ENCODE peak calls at places on chromosomes 13 and 19, in nine cellular contexts. G, O, Y, E, W, N, T, V and F are unnamed samples.

GRCh38 chr19:40274585-40275544 is 10.3 kb downstream of the AKT2 start:
- DNase-seq in G (no peak), O (no peak), Y (no peak), E (no peak), W (no peak), N (no peak), T (no peak), V (no peak), F (peak)

GRCh38 chr13:51666316-51666715 is 82.1 kb downstream of the WDFY2 start:
- DNase-seq in G (no peak), O (no peak), Y (no peak), E (peak), W (no peak), N (no peak), T (no peak), V (no peak), F (no peak)

GRCh38 chr13:25752957-25753540 is 298.8 kb downstream of the SHISA2 start:
- DNase-seq in G (no peak), O (no peak), Y (no peak), E (peak), W (peak), N (peak), T (no peak), V (peak), F (no peak)

GRCh38 chr19:2351591-2351990 is 8.5 kb upstream of the TMPRSS9 start:
- DNase-seq in G (no peak), O (no peak), Y (no peak), E (no peak), W (no peak), N (no peak), T (no peak), V (no peak), F (no peak)

GRCh38 chr13:76991432-76991795 is 467 bp upstream of the CLN5 start:
- DNase-seq in G (no peak), O (peak), Y (no peak), E (no peak), W (peak), N (peak), T (no peak), V (no peak), F (peak)

GRCh38 chr13:81872581-81872980 is 1531.7 kb upstream of the SPRY2 start:
- DNase-seq in G (no peak), O (peak), Y (no peak), E (no peak), W (no peak), N (no peak), T (peak), V (no peak), F (no peak)

GRCh38 chr13:43865892-43866291 is 13.6 kb downstream of the CCDC122 start:
- DNase-seq in G (no peak), O (no peak), Y (no peak), E (peak), W (peak), N (no peak), T (no peak), V (no peak), F (no peak)

GRCh38 chr13:101283782-101284181 is 132.5 kb downstream of the NALCN start:
- DNase-seq in G (no peak), O (no peak), Y (no peak), E (no peak), W (peak), N (no peak), T (no peak), V (no peak), F (no peak)

GRCh38 chr13:112143753-112144615 is 77.0 kb downstream of the SOX1 start:
- DNase-seq in G (no peak), O (no peak), Y (no peak), E (no peak), W (no peak), N (no peak), T (no peak), V (no peak), F (no peak)

GRCh38 chr19:23957660-23958281 is 43.1 kb downstream of the ZNF726 start:
- DNase-seq in G (no peak), O (no peak), Y (no peak), E (peak), W (peak), N (no peak), T (no peak), V (no peak), F (no peak)

GRCh38 chr13:31236211-31236786 is 36.5 kb downstream of the B3GLCT start:
- DNase-seq in G (no peak), O (peak), Y (no peak), E (peak), W (peak), N (no peak), T (peak), V (no peak), F (no peak)

GRCh38 chr13:104014803-104015645 is 948.8 kb upstream of the SLC10A2 start:
- DNase-seq in G (no peak), O (no peak), Y (no peak), E (peak), W (peak), N (no peak), T (no peak), V (no peak), F (no peak)

GRCh38 chr13:113887700-113888201 is 23.9 kb upstream of the GAS6 start:
- DNase-seq in G (no peak), O (no peak), Y (no peak), E (peak), W (no peak), N (no peak), T (no peak), V (no peak), F (no peak)

GRCh38 chr19:28482221-28482620 is 730.7 kb downstream of the UQCRFS1 start:
- DNase-seq in G (no peak), O (no peak), Y (no peak), E (no peak), W (peak), N (no peak), T (peak), V (no peak), F (no peak)

GRCh38 chr19:40376286-40376862 is 13.6 kb downstream of the HIPK4 start:
- DNase-seq in G (no peak), O (no peak), Y (no peak), E (no peak), W (no peak), N (no peak), T (no peak), V (no peak), F (no peak)

GRCh38 chr19:640606-641170 is 1.0 kb downstream of the FGF22 start:
- DNase-seq in G (no peak), O (no peak), Y (no peak), E (no peak), W (no peak), N (no peak), T (no peak), V (no peak), F (no peak)

GRCh38 chr19:16456652-16457194 is 15.0 kb downstream of the EPS15L1 start:
- DNase-seq in G (no peak), O (no peak), Y (no peak), E (no peak), W (peak), N (no peak), T (no peak), V (no peak), F (no peak)

GRCh38 chr19:16161848-16162247 is 11.5 kb downstream of the CIB3 start:
- DNase-seq in G (no peak), O (no peak), Y (no peak), E (peak), W (peak), N (no peak), T (no peak), V (no peak), F (no peak)

GRCh38 chr13:79593611-79594275 is 112.8 kb downstream of the NDFIP2 start:
- DNase-seq in G (no peak), O (no peak), Y (no peak), E (peak), W (peak), N (no peak), T (peak), V (no peak), F (no peak)

GRCh38 chr19:39919976-39920375 is 14.5 kb downstream of the FCGBP start:
- DNase-seq in G (no peak), O (no peak), Y (no peak), E (no peak), W (no peak), N (no peak), T (peak), V (no peak), F (no peak)

GRCh38 chr19:50418186-50419021 is at the start of gene SPIB:
- DNase-seq in G (no peak), O (peak), Y (no peak), E (no peak), W (no peak), N (no peak), T (no peak), V (no peak), F (no peak)

GRCh38 chr13:83943530-83944279 is 61.4 kb upstream of the SLITRK1 start:
- DNase-seq in G (no peak), O (peak), Y (no peak), E (peak), W (no peak), N (peak), T (peak), V (no peak), F (no peak)

GRCh38 chr19:33348301-33349010 is 25.1 kb upstream of the CEBPG start:
- DNase-seq in G (peak), O (no peak), Y (no peak), E (no peak), W (peak), N (no peak), T (no peak), V (no peak), F (no peak)

GRCh38 chr19:49014123-49014869 is 2.6 kb downstream of the LHB start:
- DNase-seq in G (no peak), O (no peak), Y (no peak), E (no peak), W (no peak), N (no peak), T (no peak), V (no peak), F (no peak)

GRCh38 chr13:67736646-67737420 is 506.7 kb upstream of the PCDH9 start:
- DNase-seq in G (no peak), O (peak), Y (no peak), E (peak), W (no peak), N (no peak), T (peak), V (no peak), F (no peak)

GRCh38 chr13:49587311-49587847 is 2.0 kb upstream of the RCBTB1 start:
- DNase-seq in G (no peak), O (no peak), Y (no peak), E (peak), W (peak), N (no peak), T (no peak), V (no peak), F (no peak)
- H3K27ac ChIP-seq in G (no peak), O (no peak), Y (no peak), E (no peak), W (peak), N (peak), T (no peak), V (no peak), F (no peak)

DNA sequence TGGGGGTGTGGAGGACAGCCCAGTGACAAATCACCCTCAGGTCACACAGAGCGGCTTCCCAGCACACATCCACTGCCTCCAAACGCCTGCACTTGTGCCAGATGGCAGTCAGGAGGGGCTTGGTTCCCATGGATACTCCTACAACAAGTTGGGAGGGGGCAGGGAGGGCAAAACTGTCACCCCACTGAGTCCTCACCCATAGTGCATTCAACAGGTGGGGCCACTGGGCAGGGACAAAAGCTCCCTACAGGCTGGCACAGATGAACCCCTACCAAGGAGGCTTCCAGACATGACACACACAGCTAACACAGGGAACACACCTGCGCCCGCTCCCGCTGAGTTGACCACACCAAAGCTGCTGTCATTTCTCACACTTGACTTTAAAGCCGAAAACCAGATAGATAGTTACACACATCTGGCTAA is 120.5 kb downstream of the STK24 start:
- DNase-seq in G (no peak), O (no peak), Y (no peak), E (no peak), W (no peak), N (no peak), T (no peak), V (no peak), F (no peak)
- H3K27ac ChIP-seq in G (no peak), O (no peak), Y (peak), E (no peak), W (no peak), N (no peak), T (no peak), V (peak), F (no peak)

GRCh38 chr19:14514215-14514871 is 3.9 kb downstream of the DNAJB1 start:
- DNase-seq in G (no peak), O (no peak), Y (no peak), E (no peak), W (no peak), N (no peak), T (no peak), V (no peak), F (no peak)
- H3K27ac ChIP-seq in G (peak), O (no peak), Y (no peak), E (peak), W (no peak), N (no peak), T (no peak), V (peak), F (peak)

DNA sequence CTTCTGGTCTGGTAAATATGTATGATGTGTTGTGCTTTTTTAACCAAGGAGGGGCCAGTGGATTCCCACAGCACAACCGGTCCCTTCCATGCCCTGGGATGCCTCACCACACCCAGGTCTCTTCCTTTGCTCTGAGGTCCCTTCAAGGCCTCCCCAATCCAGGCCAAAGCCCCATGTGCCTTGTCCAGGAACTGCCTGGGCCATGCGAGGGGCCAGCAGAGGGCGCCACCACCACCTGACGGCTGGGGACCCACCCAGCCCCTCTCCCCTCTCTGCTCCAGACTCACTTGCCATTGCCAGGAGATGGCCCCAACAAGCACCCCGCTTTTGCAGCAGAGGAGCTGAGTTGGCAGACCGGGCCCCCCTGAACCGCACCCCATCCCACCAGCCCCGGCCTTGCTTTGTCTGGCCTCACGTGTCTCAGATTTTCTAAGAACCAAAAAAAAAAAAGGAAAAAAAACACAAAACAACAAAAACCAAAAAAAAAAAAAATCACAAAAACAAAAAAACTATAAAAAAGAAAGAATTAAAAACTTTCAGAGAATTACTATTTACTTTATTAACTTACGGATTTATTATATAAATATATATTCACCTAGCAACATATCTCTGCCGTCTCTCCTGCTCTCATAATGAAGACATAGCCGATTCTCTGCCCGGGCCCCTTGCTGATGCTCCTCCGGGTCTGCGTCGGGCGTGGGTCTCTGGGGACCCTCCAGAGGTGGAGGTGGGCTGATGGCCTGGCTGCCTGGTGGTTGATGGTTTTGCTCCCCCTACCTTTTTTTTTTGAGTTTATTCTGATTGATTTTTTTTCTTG is 14.4 kb downstream of the CAPN12 start:
- DNase-seq in G (peak), O (peak), Y (peak), E (peak), W (peak), N (peak), T (peak), V (peak), F (peak)
- H3K27ac ChIP-seq in G (no peak), O (no peak), Y (no peak), E (no peak), W (no peak), N (peak), T (no peak), V (peak), F (peak)